ENCODE peak calls at places on chromosomes 3 and 15, in five cellular contexts. F is RWPE1; R is neuronal stem cell; S is CD4-positive, CD25-positive, alpha-beta regulatory T cell; M is lower lobe of right lung. B is an unnamed sample.

GRCh38 chr3:42101048-42101447 is 9.9 kb downstream of the TRAK1 start:
- DNase-seq in F (no peak), R (no peak), S (no peak), M (peak; percentile 67), B (no peak)

GRCh38 chr15:77749236-77749997 is 116.7 kb upstream of the LINGO1 start:
- DNase-seq in F (no peak), R (no peak), S (no peak), M (no peak), B (no peak)

GRCh38 chr3:113249601-113250000 is 38.2 kb downstream of the BOC start:
- DNase-seq in F (no peak), R (no peak), S (no peak), M (no peak), B (no peak)

GRCh38 chr3:125129512-125129962 is 73.7 kb upstream of the HEG1 start:
- DNase-seq in F (peak; percentile 94), R (no peak), S (no peak), M (no peak), B (peak; percentile 88)

GRCh38 chr3:114377426-114377825 is 83.6 kb downstream of the TIGIT start:
- DNase-seq in F (no peak), R (no peak), S (no peak), M (no peak), B (no peak)

GRCh38 chr3:39000008-39000450 is 51.7 kb downstream of the SCN11A start:
- DNase-seq in F (peak; percentile 32), R (peak; percentile 39), S (no peak), M (no peak), B (peak; percentile 94)

GRCh38 chr15:68431037-68431791 is 749 bp downstream of the ITGA11 start:
- DNase-seq in F (no peak), R (peak; percentile 31), S (no peak), M (no peak), B (no peak)

GRCh38 chr15:92845109-92845508 is 55.0 kb upstream of the CHD2 start:
- DNase-seq in F (peak; percentile 32), R (no peak), S (no peak), M (no peak), B (no peak)

GRCh38 chr15:38864122-38864521 is 299.5 kb upstream of the RASGRP1 start:
- DNase-seq in F (no peak), R (no peak), S (no peak), M (no peak), B (no peak)

GRCh38 chr3:53818221-53819162 is 27.7 kb downstream of the CHDH start:
- DNase-seq in F (no peak), R (no peak), S (no peak), M (no peak), B (no peak)

GRCh38 chr3:30597131-30597768 is 9.2 kb upstream of the TGFBR2 start:
- DNase-seq in F (peak; percentile 69), R (no peak), S (no peak), M (no peak), B (peak; percentile 91)

DNA sequence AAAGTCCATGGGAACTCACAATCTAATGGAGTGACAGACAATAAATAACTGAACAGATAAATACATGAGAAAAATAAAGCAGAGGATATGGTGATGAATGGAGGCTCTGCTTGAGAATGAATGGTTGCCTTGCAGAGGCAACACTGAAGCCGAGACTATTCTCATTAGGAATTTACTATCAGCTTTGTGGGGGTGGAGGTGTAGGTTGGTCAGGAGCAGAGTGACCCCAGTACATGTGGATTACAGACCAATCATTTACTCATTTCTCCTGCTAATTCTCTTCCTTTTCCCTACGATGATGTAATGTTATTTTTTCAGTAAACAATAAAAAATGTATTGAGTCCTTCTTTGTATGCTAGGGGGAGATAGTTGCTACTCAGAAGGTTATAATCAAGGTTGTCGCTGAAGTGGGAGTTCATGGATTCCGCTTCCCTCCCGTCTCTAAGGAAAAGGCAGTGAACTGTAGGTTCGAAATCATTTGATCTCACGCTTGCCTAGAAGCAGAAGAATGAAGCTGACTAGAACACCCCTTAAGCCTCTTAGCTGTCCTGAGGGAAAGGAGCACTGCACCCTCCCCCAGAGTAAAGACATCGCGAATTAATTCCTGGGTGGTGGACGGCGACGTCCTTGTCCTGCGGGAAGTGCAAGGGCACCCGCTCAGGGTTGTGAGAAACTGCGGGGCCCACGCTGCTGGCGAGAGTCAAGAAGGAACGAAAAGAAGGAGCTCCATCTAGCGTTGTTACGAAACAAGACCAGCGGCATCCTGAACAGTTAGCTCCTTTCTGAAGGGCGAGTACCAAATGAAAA is 213.1 kb upstream of the PFN2 start:
- DNase-seq in F (peak; percentile 59), R (peak; percentile 59), S (no peak), M (peak; percentile 62), B (no peak)
- H3K27ac ChIP-seq in F (no peak overlapping the region), R (no peak overlapping the region), S (no peak overlapping the region), M (no peak overlapping the region), B (peak overlapping the region; percentile 15)

DNA sequence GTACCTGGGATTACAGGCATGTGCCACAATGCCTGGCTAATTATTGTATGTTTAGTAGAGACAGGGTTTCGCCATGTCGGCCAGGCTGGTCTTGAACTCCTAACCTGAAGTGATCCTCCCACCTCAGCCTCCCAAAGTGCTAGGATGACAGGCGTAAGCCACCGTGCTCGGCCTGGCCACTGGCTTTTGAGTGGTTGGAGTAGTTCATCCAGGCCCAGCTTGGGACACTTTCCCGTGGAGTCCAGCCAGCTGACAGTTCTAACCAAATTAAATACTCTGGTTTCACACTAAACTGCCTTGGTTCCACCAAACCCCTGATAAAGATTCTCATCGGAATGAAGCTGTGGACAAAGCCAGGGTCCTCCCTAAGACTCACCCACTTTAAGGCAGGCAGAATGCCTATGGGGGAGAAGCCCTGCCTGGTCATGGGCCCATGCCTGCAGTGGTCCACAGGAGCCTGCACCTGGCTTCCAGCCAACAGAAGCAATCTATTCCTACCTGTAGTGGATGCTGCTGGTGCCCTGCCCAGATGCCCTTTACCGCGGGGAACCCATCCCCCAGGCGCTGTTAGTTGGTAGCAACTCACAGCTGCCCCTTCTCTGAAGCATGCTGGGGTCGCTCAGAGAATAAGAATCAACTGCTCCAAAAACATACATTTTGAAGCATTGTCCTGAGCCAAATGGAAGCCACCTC is 5.2 kb upstream of the SLC28A1 start:
- DNase-seq in F (no peak), R (no peak), S (no peak), M (no peak), B (no peak)
- H3K27ac ChIP-seq in F (no peak overlapping the region), R (no peak overlapping the region), S (no peak overlapping the region), M (no peak overlapping the region), B (no peak overlapping the region)

DNA sequence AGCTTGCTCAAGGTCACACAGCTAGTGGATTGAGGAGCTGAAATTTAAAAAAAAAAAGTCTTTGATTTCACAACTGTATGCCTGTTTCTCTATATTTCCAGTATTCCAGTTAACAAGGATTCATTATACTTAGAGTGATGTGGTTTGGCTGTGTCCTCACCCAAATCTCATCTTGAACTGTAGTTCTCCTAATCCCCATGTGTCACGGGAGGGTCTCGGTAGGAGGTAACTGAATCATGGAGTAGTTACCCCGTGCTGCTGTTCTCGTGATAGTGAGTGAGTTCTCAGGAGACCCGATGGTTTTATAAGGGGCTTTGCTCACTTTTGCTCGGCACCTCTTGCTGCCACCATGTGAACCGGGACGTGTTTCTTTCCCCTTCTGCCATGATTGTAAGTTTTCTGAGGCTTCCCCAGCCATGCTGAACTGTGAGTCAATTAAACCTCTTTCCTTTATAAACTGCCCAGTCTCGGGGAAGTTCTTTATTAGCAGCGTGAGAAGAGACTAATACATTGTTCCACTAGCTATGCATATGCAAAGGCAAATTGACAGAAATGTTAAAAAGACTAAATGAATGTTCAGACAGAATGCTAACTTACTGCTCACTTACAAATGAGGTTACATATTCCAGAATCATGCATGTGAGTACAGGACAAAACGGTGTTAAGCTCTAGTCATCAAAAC is 1101.9 kb downstream of the ROBO1 start:
- DNase-seq in F (no peak), R (no peak), S (no peak), M (no peak), B (no peak)
- H3K27ac ChIP-seq in F (no peak overlapping the region), R (no peak overlapping the region), S (no peak overlapping the region), M (no peak overlapping the region), B (peak overlapping the region; percentile 74)

DNA sequence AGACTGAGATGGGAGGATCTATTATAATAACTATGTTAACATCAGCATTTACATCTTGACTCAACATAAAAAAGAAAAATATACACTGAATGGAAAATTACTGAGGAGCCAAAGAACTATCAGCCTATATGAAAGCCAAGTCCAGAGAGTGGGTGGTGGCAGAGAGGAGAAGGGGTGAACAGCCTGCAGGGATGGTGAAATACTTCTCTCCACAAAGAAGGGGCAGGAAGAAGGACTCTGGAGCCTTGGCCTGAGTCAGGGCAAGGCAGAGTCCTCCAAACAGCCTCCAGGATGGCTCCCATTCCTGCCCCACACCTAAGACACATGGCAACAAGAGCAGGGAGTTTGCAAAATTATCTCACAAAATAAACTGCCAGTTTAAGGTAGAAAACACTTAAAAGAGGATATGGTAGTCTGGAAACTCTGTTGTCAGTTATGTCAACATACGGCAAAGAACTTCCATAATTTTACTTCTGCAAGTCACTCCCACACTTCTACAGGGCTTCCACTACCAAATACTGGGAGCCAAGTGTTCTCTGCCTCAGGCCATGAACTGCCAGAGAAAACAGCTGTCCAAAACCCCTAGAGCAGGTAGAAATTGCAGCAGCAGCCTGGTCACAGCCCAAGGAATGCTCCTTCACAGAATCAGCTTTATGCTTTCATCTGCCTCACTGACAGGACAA is 25.8 kb downstream of the HSPBAP1 start:
- DNase-seq in F (no peak), R (no peak), S (no peak), M (no peak), B (no peak)
- H3K27ac ChIP-seq in F (no peak overlapping the region), R (no peak overlapping the region), S (no peak overlapping the region), M (peak overlapping the region; percentile 70), B (no peak overlapping the region)

GRCh38 chr3:48432411-48433371 is 2.8 kb upstream of the PLXNB1 start:
- DNase-seq in F (peak; percentile 73), R (no peak), S (no peak), M (no peak), B (peak; percentile 79)
- H3K27ac ChIP-seq in F (peak overlapping the region; percentile 99), R (peak overlapping the region; percentile 75), S (no peak overlapping the region), M (peak overlapping the region; percentile 37), B (peak overlapping the region; percentile 92)

DNA sequence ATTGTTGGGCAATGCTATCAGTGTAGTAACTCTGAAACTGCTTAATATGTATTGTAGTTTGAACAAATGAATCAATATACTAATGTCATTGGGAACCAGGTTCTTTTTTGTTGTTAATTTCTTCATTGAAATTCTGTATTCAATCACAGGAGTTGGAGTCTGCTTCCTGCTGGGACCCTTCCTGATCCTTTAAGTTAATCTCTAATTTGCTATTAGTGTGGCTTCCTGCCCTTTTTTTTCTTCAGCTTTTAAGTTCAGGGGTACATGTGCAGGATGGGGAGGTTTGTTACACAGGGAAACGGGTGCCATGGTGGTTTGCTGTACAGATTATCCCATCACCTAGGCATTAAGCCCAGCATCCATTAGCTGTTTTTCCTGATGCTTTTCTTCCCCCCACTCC is 21.7 kb downstream of the GPR160 start:
- DNase-seq in F (no peak), R (no peak), S (no peak), M (no peak), B (no peak)
- H3K27ac ChIP-seq in F (no peak overlapping the region), R (no peak overlapping the region), S (no peak overlapping the region), M (no peak overlapping the region), B (no peak overlapping the region)

B was measured in epithelial cell of prostate.